ENCODE peak calls at places on chromosome 14, in five cellular contexts. X, C, L, R and E are unnamed samples.

GRCh38 chr14:68504861-68505260 is 288.0 kb downstream of the ZFP36L1 start:
- DNase-seq in C (no peak), L (no peak), X (no peak), R (no peak), E (no peak)

GRCh38 chr14:54094765-54095164 is 138.1 kb upstream of the BMP4 start:
- DNase-seq in X (no peak), L (no peak), R (no peak), C (no peak), E (no peak)

GRCh38 chr14:104118006-104118844 is 20.2 kb upstream of the KIF26A start:
- DNase-seq in X (no peak), R (no peak), C (no peak), L (no peak), E (no peak)

GRCh38 chr14:96581902-96582640 is 79.9 kb downstream of the PAPOLA start:
- DNase-seq in R (no peak), L (no peak), C (no peak), X (no peak), E (no peak)

GRCh38 chr14:54976316-54976715 is 50.6 kb downstream of the WDHD1 start:
- DNase-seq in X (no peak), R (no peak), C (peak), L (no peak), E (no peak)

GRCh38 chr14:88791629-88792571 is 853 bp downstream of the EML5 start:
- DNase-seq in X (no peak), R (peak), C (no peak), L (peak), E (no peak)

GRCh38 chr14:40252817-40253447 is 820.7 kb upstream of the FBXO33 start:
- DNase-seq in C (no peak), R (no peak), L (no peak), X (no peak), E (no peak)

GRCh38 chr14:52155656-52156213 is 86.9 kb upstream of the NID2 start:
- DNase-seq in C (no peak), L (no peak), X (no peak), R (no peak), E (no peak)

GRCh38 chr14:73325630-73326299 is 88.5 kb downstream of the PAPLN start:
- DNase-seq in X (no peak), L (no peak), R (no peak), C (no peak), E (no peak)

GRCh38 chr14:77979666-77980351 is 179.9 kb downstream of the ADCK1 start:
- DNase-seq in L (no peak), X (no peak), C (peak), R (no peak), E (no peak)

DNA sequence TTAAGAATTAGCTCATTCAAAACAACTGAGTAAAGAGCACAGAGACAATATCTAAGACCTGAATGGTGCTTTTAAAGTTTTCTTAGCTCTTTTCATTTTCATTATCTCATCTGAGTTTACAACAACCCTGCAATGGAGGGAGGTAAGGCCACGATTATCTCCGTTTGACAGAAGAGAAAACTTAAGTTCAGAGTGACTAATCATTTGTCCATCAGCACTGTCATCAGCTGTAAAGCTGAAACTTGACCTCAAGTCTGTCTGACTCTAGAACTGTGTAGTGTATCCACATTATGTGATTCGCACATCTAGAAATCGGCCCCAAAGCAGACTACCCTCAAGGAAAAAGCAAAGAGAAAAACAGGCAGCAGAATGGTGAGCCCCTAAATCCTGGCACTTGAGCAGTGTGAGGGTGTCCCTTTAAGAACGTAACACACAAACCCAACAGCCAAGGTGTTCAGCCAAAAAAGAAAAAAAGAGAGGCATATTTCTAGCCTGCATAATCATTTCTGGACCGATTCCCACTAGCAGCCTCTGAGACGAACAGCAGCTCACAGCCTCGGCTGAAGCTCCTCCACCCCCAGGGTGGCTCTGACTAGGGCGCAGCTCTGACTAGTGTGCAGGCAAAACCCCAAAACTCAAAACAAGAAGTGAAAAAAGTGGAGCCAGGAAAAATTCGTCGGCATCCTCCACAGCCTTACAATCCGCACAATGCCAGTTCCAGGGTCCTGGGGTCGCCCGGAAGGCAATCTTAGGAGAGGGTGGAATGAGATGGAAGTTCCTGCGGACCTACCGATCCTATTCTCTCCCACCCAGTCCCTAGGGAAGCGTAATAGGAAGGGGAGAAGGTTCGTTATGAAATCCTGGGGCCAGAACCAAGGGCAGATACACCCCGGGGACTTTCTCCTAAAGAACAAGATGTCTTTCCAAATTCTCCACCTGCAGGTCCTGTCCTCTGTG is 1.5 kb downstream of the STXBP6 start:
- DNase-seq in R (peak), L (no peak), C (peak), X (peak), E (peak)
- H3K4me3 ChIP-seq in R (peak), L (peak), C (peak), X (peak), E (peak)

GRCh38 chr14:63787995-63788946 is 60.4 kb upstream of the SGPP1 start:
- DNase-seq in L (no peak), X (no peak), R (no peak), C (no peak), E (no peak)
- H3K4me3 ChIP-seq in L (no peak), X (no peak), R (peak), C (no peak), E (no peak)

GRCh38 chr14:36346052-36346451 is 25.6 kb upstream of the MBIP start:
- DNase-seq in X (no peak), R (no peak), L (no peak), C (no peak), E (no peak)
- H3K4me3 ChIP-seq in X (no peak), R (no peak), L (no peak), C (no peak), E (no peak)

GRCh38 chr14:100019156-100019882 is 45.9 kb upstream of the EVL start:
- DNase-seq in R (no peak), L (no peak), C (peak), X (no peak), E (no peak)
- H3K4me3 ChIP-seq in R (no peak), L (no peak), C (no peak), X (no peak), E (no peak)

DNA sequence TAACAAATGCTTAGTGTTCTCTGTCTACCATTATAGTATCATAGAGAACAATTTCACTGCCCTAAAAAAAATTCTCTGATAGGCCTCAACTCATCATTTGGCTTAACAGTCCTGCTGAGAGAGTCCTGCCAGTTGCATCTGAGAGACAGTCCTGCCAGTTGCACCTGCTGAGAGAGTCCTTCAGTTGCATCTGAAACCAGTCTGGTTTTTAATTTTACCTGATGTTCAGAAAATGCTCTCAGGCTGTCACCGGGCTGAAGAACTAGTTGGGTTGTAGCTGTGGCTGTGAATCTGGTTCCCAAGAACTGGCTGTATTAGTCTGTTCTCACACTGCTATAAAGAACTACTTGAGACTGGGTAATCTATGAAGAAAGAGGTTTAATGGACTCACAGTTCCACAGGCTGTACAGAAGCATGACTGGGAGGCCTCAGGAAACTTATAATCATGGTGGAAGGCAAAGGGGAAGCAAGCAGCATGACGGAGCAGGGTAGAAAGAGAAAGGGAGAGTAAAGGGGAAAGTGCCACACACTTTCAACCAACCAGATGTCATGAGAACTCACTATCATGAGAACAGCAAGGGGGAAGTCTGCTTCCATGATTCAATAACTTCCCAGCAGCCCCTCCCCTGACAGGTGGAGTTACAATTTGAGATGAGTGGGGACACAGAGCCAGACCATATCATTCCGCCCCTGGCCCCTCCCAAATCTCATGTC is 51.6 kb downstream of the PRKCH start:
- DNase-seq in C (no peak), X (no peak), L (no peak), R (no peak), E (no peak)
- H3K4me3 ChIP-seq in C (no peak), X (no peak), L (no peak), R (no peak), E (no peak)

DNA sequence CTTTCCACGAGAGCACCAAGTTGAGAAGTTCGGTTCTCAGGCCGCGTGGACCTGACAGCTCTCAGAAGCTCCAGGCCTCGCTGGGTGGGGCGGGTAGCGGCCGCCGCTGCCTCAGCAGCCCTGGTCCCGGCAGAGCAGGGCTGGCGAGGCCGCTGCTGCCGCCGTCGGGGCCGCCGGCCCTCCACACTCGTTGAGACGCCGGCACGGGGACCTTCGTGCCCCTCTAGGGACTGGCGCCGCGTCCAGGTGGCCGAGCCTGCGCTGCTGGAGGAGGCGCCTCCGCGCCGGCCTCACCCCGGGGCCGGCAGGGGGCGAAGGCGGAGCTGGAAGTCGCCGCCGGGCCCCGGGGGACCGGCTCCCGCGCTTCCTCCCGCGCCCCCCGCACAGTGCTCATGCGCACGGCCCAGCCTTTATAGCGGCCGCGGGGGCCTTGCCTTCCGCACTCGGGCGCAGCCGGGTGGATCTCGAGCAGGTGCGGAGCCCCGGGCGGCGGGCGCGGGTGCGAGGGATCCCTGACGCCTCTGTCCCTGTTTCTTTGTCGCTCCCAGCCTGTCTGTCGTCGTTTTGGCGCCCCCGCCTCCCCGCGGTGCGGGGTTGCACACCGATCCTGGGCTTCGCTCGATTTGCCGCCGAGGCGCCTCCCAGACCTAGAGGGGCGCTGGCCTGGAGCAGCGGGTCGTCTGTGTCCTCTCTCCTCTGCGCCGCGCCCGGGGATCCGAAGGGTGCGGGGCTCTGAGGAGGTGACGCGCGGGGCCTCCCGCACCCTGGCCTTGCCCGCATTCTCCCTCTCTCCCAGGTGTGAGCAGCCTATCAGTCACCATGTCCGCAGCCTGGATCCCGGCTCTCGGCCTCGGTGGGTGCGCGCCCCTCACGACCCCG is at the start of gene COCH:
- DNase-seq in L (no peak), R (no peak), C (no peak), X (peak), E (no peak)
- H3K4me3 ChIP-seq in L (peak), R (peak), C (peak), X (no peak), E (peak)

GRCh38 chr14:24308342-24309124 is 756 bp upstream of the CIDEB start:
- DNase-seq in X (no peak), L (no peak), C (no peak), R (no peak), E (no peak)
- H3K4me3 ChIP-seq in X (no peak), L (no peak), C (no peak), R (no peak), E (no peak)

GRCh38 chr14:95564060-95564459 is 29.2 kb downstream of the GLRX5 start:
- DNase-seq in R (no peak), X (no peak), C (peak), L (no peak), E (peak)

GRCh38 chr14:95561001-95561412 is 26.2 kb downstream of the GLRX5 start:
- DNase-seq in R (peak), X (peak), L (peak), C (peak), E (peak)

GRCh38 chr14:95557832-95558231 is 23.0 kb downstream of the GLRX5 start:
- DNase-seq in R (no peak), X (no peak), C (no peak), L (no peak), E (no peak)

GRCh38 chr14:95559203-95559602 is 24.4 kb downstream of the GLRX5 start:
- DNase-seq in C (no peak), L (no peak), X (no peak), R (no peak), E (no peak)

DNA sequence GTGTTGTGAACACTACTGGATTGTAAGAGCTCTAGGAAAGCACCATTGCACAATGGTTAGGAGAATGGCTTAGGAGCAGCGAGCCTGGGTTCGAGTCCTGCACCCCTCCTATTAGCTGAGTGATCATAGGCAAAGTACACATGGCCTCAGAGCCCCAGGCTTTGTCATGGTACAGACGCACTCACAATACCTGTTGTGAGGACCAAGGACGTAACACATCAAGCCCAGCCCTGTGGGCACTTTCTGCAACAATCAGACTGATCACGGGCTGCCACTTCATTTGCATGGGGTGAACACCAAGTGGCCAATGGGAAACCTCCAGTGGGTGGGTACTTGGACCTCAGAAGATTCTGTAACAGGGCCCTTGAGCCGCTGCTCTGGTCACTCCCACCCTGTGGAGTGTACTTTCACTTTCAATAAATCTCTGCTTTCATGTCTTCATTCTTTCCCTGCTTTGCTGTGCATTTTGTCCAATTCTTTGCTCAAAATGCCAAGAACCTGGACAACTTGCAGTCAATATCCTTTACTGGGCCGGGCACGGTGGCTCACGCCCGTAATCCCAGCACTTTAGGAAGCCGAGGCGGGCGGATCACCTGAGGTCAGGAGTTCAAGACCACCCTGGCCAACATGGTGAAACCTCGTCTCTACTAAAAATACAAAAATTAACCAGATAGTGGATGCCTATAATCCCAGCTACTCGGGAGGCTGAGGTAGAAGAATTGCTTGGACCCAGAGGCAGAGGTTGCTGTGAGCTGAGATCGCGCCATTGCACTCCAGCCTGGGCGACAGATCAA is 28.2 kb downstream of the GLRX5 start:
- DNase-seq in L (no peak), R (no peak), X (no peak), C (peak), E (no peak)
- H3K4me3 ChIP-seq in L (no peak), R (peak), X (no peak), C (no peak), E (no peak)

DNA sequence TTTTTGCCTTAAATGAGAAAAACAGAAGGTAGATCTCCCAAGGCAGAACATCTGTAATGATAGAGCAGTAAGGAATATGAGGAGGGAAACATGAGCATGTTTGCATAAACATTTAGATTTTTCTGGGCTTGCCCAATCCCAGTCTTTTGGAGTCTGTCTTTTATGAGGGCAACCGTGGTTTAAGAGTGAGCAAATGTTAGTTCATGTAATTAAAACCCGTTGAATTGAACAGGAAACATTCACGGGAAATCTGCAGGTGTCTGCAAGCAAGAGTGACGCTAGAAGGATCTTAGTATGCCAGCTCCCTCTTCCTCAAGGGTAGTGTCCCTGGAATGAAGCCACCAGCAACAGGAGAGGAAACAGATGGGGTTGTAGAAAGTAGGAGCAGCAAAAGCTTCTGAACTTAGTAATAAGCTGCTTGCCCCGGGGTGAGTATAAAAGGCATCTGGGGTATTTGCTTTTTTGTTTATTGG is 79.4 kb downstream of the ARF6 start:
- DNase-seq in C (peak), L (no peak), R (peak), X (peak), E (peak)
- H3K4me3 ChIP-seq in C (no peak), L (no peak), R (no peak), X (peak), E (peak)